ENCODE peak calls at places on chromosomes 12 and 14, in five cellular contexts. One of them, this sample, is unnamed.

GRCh38 chr14:75301666-75302325 is 23.2 kb downstream of the FOS start:
- DNase-seq in AG08396: no peak
- DNase-seq in right lobe of liver: peak; percentile 48
- DNase-seq in stimulated activated CD4-positive, alpha-beta T cell treated with anti-CD3 and anti-CD28 coated beads, TNF-alpha, amount 100 ng/mL, for 1 hour: no peak
- DNase-seq in iris pigment epithelial cell: peak; percentile 65
- DNase-seq in this sample: peak; percentile 36

GRCh38 chr14:55845963-55846851 is 266.2 kb downstream of the KTN1 start:
- DNase-seq in AG08396: no peak
- DNase-seq in right lobe of liver: no peak
- DNase-seq in stimulated activated CD4-positive, alpha-beta T cell treated with anti-CD3 and anti-CD28 coated beads, TNF-alpha, amount 100 ng/mL, for 1 hour: no peak
- DNase-seq in iris pigment epithelial cell: no peak
- DNase-seq in this sample: no peak

GRCh38 chr12:27463826-27464554 is 17.5 kb downstream of the SMCO2 start:
- DNase-seq in AG08396: peak; percentile 56
- DNase-seq in right lobe of liver: no peak
- DNase-seq in stimulated activated CD4-positive, alpha-beta T cell treated with anti-CD3 and anti-CD28 coated beads, TNF-alpha, amount 100 ng/mL, for 1 hour: no peak
- DNase-seq in iris pigment epithelial cell: no peak
- DNase-seq in this sample: peak; percentile 60

GRCh38 chr14:34662558-34663088 is 32.7 kb upstream of the SNX6 start:
- DNase-seq in AG08396: no peak
- DNase-seq in right lobe of liver: no peak
- DNase-seq in stimulated activated CD4-positive, alpha-beta T cell treated with anti-CD3 and anti-CD28 coated beads, TNF-alpha, amount 100 ng/mL, for 1 hour: no peak
- DNase-seq in iris pigment epithelial cell: peak; percentile 65
- DNase-seq in this sample: no peak

GRCh38 chr12:49227701-49228100 is 37.2 kb upstream of the TUBA1C start:
- DNase-seq in AG08396: no peak
- DNase-seq in right lobe of liver: no peak
- DNase-seq in stimulated activated CD4-positive, alpha-beta T cell treated with anti-CD3 and anti-CD28 coated beads, TNF-alpha, amount 100 ng/mL, for 1 hour: no peak
- DNase-seq in iris pigment epithelial cell: no peak
- DNase-seq in this sample: no peak

GRCh38 chr12:507261-507853 is 47.6 kb downstream of the B4GALNT3 start:
- DNase-seq in AG08396: no peak
- DNase-seq in right lobe of liver: no peak
- DNase-seq in stimulated activated CD4-positive, alpha-beta T cell treated with anti-CD3 and anti-CD28 coated beads, TNF-alpha, amount 100 ng/mL, for 1 hour: no peak
- DNase-seq in iris pigment epithelial cell: no peak
- DNase-seq in this sample: no peak

GRCh38 chr14:35858521-35859209 is 32.5 kb downstream of the BRMS1L start:
- DNase-seq in AG08396: peak; percentile 18
- DNase-seq in right lobe of liver: no peak
- DNase-seq in stimulated activated CD4-positive, alpha-beta T cell treated with anti-CD3 and anti-CD28 coated beads, TNF-alpha, amount 100 ng/mL, for 1 hour: no peak
- DNase-seq in iris pigment epithelial cell: peak; percentile 79
- DNase-seq in this sample: no peak

GRCh38 chr12:45558353-45558752 is 171.2 kb upstream of the ARID2 start:
- DNase-seq in AG08396: no peak
- DNase-seq in right lobe of liver: no peak
- DNase-seq in stimulated activated CD4-positive, alpha-beta T cell treated with anti-CD3 and anti-CD28 coated beads, TNF-alpha, amount 100 ng/mL, for 1 hour: no peak
- DNase-seq in iris pigment epithelial cell: no peak
- DNase-seq in this sample: no peak

GRCh38 chr12:5022465-5023061 is 21.1 kb upstream of the KCNA5 start:
- DNase-seq in AG08396: peak; percentile 71
- DNase-seq in right lobe of liver: peak; percentile 35
- DNase-seq in stimulated activated CD4-positive, alpha-beta T cell treated with anti-CD3 and anti-CD28 coated beads, TNF-alpha, amount 100 ng/mL, for 1 hour: peak; percentile 21
- DNase-seq in iris pigment epithelial cell: peak; percentile 21
- DNase-seq in this sample: no peak

GRCh38 chr14:56310643-56311042 is 192.4 kb downstream of the PELI2 start:
- DNase-seq in AG08396: peak; percentile 21
- DNase-seq in right lobe of liver: no peak
- DNase-seq in stimulated activated CD4-positive, alpha-beta T cell treated with anti-CD3 and anti-CD28 coated beads, TNF-alpha, amount 100 ng/mL, for 1 hour: no peak
- DNase-seq in iris pigment epithelial cell: peak; percentile 63
- DNase-seq in this sample: no peak